ENCODE peak calls at places on chromosomes 4 and X, in eight cellular contexts. One of them, this sample, is unnamed. For H3K4me1, the result is how much of the 10 kb centered on the place peaks cover.

GRCh38 chrX:662126-662525 is 31.5 kb downstream of the SHOX start:
- DNase-seq in PC-9: no peak
- DNase-seq in neuronal stem cell: no peak
- DNase-seq in neural progenitor cell: no peak
- DNase-seq in fibroblast of lung: no peak
- DNase-seq in GM12878: no peak
- DNase-seq in osteoblast: no peak
- DNase-seq in astrocyte: no peak
- DNase-seq in this sample: no peak

GRCh38 chr4:85829276-85830051 is 354.5 kb downstream of the ARHGAP24 start:
- DNase-seq in GM12878: no peak
- DNase-seq in neural progenitor cell: no peak
- DNase-seq in fibroblast of lung: peak
- DNase-seq in neuronal stem cell: no peak
- DNase-seq in osteoblast: no peak
- DNase-seq in PC-9: no peak
- DNase-seq in astrocyte: peak
- DNase-seq in this sample: no peak

GRCh38 chr4:16120720-16121119 is 36.9 kb upstream of the PROM1 start:
- DNase-seq in osteoblast: no peak
- DNase-seq in neuronal stem cell: no peak
- DNase-seq in PC-9: no peak
- DNase-seq in astrocyte: no peak
- DNase-seq in fibroblast of lung: no peak
- DNase-seq in neural progenitor cell: no peak
- DNase-seq in GM12878: no peak
- DNase-seq in this sample: peak

GRCh38 chrX:85544609-85545008 is 165.1 kb upstream of the POF1B start:
- DNase-seq in GM12878: no peak
- DNase-seq in PC-9: no peak
- DNase-seq in neuronal stem cell: no peak
- DNase-seq in fibroblast of lung: peak
- DNase-seq in astrocyte: no peak
- DNase-seq in osteoblast: no peak
- DNase-seq in neural progenitor cell: no peak
- DNase-seq in this sample: peak

GRCh38 chr4:38788327-38788726 is 5.5 kb upstream of the TLR10 start:
- DNase-seq in neuronal stem cell: no peak
- DNase-seq in GM12878: no peak
- DNase-seq in PC-9: no peak
- DNase-seq in osteoblast: no peak
- DNase-seq in astrocyte: peak
- DNase-seq in neural progenitor cell: no peak
- DNase-seq in fibroblast of lung: peak
- DNase-seq in this sample: no peak

GRCh38 chr4:109723110-109723509 is 6.8 kb downstream of the PLA2G12A start:
- DNase-seq in fibroblast of lung: no peak
- DNase-seq in GM12878: no peak
- DNase-seq in neural progenitor cell: no peak
- DNase-seq in PC-9: no peak
- DNase-seq in osteoblast: no peak
- DNase-seq in neuronal stem cell: no peak
- DNase-seq in astrocyte: no peak
- DNase-seq in this sample: peak

GRCh38 chr4:133150643-133151300 is 1.7 kb downstream of the PCDH10 start:
- DNase-seq in fibroblast of lung: peak
- DNase-seq in GM12878: no peak
- DNase-seq in osteoblast: peak
- DNase-seq in astrocyte: peak
- DNase-seq in neuronal stem cell: no peak
- DNase-seq in neural progenitor cell: peak
- DNase-seq in PC-9: no peak
- DNase-seq in this sample: no peak

GRCh38 chr4:118730683-118731082 is 45.5 kb downstream of the METTL14 start:
- DNase-seq in GM12878: no peak
- DNase-seq in astrocyte: no peak
- DNase-seq in fibroblast of lung: no peak
- DNase-seq in osteoblast: no peak
- DNase-seq in neural progenitor cell: no peak
- DNase-seq in neuronal stem cell: no peak
- DNase-seq in PC-9: no peak
- DNase-seq in this sample: no peak

GRCh38 chr4:13966241-13967195 is 339.0 kb upstream of the BOD1L1 start:
- DNase-seq in PC-9: no peak
- DNase-seq in fibroblast of lung: peak
- DNase-seq in GM12878: no peak
- DNase-seq in osteoblast: no peak
- DNase-seq in neural progenitor cell: no peak
- DNase-seq in neuronal stem cell: no peak
- DNase-seq in astrocyte: peak
- DNase-seq in this sample: no peak

GRCh38 chr4:179165339-179165738 is 1723.1 kb upstream of the AGA start:
- DNase-seq in neuronal stem cell: no peak
- DNase-seq in GM12878: no peak
- DNase-seq in PC-9: no peak
- DNase-seq in osteoblast: peak
- DNase-seq in astrocyte: no peak
- DNase-seq in fibroblast of lung: no peak
- DNase-seq in neural progenitor cell: no peak
- DNase-seq in this sample: no peak

GRCh38 chr4:35461931-35462659 is 782.2 kb downstream of the ARAP2 start:
- DNase-seq in neuronal stem cell: no peak
- DNase-seq in fibroblast of lung: no peak
- DNase-seq in osteoblast: no peak
- DNase-seq in GM12878: no peak
- DNase-seq in astrocyte: no peak
- DNase-seq in neural progenitor cell: peak
- DNase-seq in PC-9: no peak
- DNase-seq in this sample: no peak

GRCh38 chr4:99762728-99763127 is 53.9 kb upstream of the DAPP1 start:
- DNase-seq in osteoblast: no peak
- DNase-seq in GM12878: no peak
- DNase-seq in neural progenitor cell: no peak
- DNase-seq in neuronal stem cell: no peak
- DNase-seq in PC-9: no peak
- DNase-seq in astrocyte: no peak
- DNase-seq in fibroblast of lung: no peak
- DNase-seq in this sample: no peak

GRCh38 chr4:151228196-151229119 is 48.5 kb upstream of the PRSS48 start:
- DNase-seq in fibroblast of lung: peak
- DNase-seq in astrocyte: peak
- DNase-seq in neural progenitor cell: no peak
- DNase-seq in osteoblast: peak
- DNase-seq in GM12878: no peak
- DNase-seq in PC-9: no peak
- DNase-seq in neuronal stem cell: no peak
- DNase-seq in this sample: no peak

GRCh38 chr4:73864365-73864764 is 4.8 kb upstream of the CXCL1 start:
- DNase-seq in fibroblast of lung: no peak
- DNase-seq in neuronal stem cell: no peak
- DNase-seq in osteoblast: no peak
- DNase-seq in GM12878: no peak
- DNase-seq in PC-9: peak
- DNase-seq in neural progenitor cell: peak
- DNase-seq in astrocyte: no peak
- DNase-seq in this sample: no peak

GRCh38 chr4:6472008-6472386 is 417 bp downstream of the PPP2R2C start:
- DNase-seq in PC-9: peak
- DNase-seq in astrocyte: no peak
- DNase-seq in GM12878: no peak
- DNase-seq in neuronal stem cell: no peak
- DNase-seq in fibroblast of lung: no peak
- DNase-seq in neural progenitor cell: no peak
- DNase-seq in osteoblast: peak
- DNase-seq in this sample: no peak

GRCh38 chr4:39526810-39527295 is 386 bp downstream of the UGDH start:
- DNase-seq in osteoblast: peak
- DNase-seq in GM12878: no peak
- DNase-seq in neuronal stem cell: peak
- DNase-seq in fibroblast of lung: no peak
- DNase-seq in neural progenitor cell: peak
- DNase-seq in PC-9: no peak
- DNase-seq in astrocyte: peak
- DNase-seq in this sample: no peak

GRCh38 chr4:88623097-88623496 is 30.8 kb downstream of the HERC3 start:
- DNase-seq in neural progenitor cell: no peak
- DNase-seq in osteoblast: peak
- DNase-seq in astrocyte: peak
- DNase-seq in neuronal stem cell: no peak
- DNase-seq in fibroblast of lung: peak
- DNase-seq in GM12878: no peak
- DNase-seq in PC-9: no peak
- DNase-seq in this sample: no peak

GRCh38 chr4:57100979-57101629 is 9.1 kb downstream of the IGFBP7 start:
- DNase-seq in neuronal stem cell: no peak
- DNase-seq in fibroblast of lung: no peak
- DNase-seq in GM12878: no peak
- DNase-seq in PC-9: no peak
- DNase-seq in osteoblast: no peak
- DNase-seq in neural progenitor cell: no peak
- DNase-seq in astrocyte: no peak
- DNase-seq in this sample: no peak
- H3K4me1 ChIP-seq in neuronal stem cell: under half
- H3K4me1 ChIP-seq in fibroblast of lung: under half
- H3K4me1 ChIP-seq in GM12878: under half
- H3K4me1 ChIP-seq in PC-9: under half
- H3K4me1 ChIP-seq in osteoblast: half or more
- H3K4me1 ChIP-seq in neural progenitor cell: under half
- H3K4me1 ChIP-seq in astrocyte: half or more
- H3K4me1 ChIP-seq in this sample: under half

DNA sequence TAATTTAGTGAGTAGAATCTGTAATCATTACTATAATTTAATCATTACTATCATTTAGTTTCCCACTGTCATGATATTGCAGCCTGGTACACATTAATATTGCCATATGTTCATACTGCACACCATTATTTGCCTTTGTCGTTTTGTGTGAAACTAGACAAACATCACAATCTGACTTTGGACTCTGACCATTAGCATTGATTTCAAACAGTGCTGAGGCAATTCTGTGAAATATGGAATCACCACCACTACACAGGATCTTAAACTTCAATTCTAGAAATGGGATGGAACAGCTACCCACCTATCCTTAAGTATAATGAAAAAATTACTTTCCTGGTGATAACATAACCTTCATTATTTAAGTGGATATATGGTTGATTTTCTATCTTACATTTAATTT is 98.3 kb downstream of the SORBS2 start:
- DNase-seq in neural progenitor cell: no peak
- DNase-seq in osteoblast: no peak
- DNase-seq in neuronal stem cell: no peak
- DNase-seq in astrocyte: no peak
- DNase-seq in fibroblast of lung: no peak
- DNase-seq in GM12878: no peak
- DNase-seq in PC-9: no peak
- DNase-seq in this sample: no peak
- H3K27ac ChIP-seq in neural progenitor cell: no peak
- H3K27ac ChIP-seq in osteoblast: peak
- H3K27ac ChIP-seq in neuronal stem cell: no peak
- H3K27ac ChIP-seq in astrocyte: peak
- H3K27ac ChIP-seq in fibroblast of lung: no peak
- H3K27ac ChIP-seq in GM12878: no peak
- H3K27ac ChIP-seq in PC-9: no peak
- H3K27ac ChIP-seq in this sample: no peak

GRCh38 chr4:55296076-55296475 is 50.0 kb upstream of the SRD5A3 start:
- DNase-seq in neural progenitor cell: no peak
- DNase-seq in astrocyte: no peak
- DNase-seq in PC-9: no peak
- DNase-seq in GM12878: no peak
- DNase-seq in fibroblast of lung: no peak
- DNase-seq in osteoblast: no peak
- DNase-seq in neuronal stem cell: no peak
- DNase-seq in this sample: no peak

DNA sequence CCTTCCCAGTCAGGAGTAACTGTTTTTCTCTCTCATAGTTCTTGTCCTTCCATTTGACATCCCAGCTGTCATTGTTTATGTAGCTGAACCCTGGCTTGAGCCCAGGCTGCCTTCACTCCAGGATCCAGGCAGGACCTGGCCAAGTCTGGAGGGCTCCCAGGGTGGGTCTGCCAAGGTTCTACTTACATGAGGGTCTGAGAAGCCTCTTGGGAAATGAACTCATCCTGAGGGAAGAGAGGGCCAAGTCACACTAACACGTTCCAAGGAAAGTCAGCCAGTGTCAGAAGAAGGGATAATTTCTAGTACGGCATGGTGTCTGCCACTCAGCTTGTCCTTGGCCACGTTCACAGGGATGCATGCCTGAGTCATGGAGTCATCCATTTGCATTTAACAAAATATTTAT is 54.8 kb upstream of the SRD5A3 start:
- DNase-seq in osteoblast: no peak
- DNase-seq in PC-9: no peak
- DNase-seq in neural progenitor cell: no peak
- DNase-seq in GM12878: no peak
- DNase-seq in fibroblast of lung: peak
- DNase-seq in astrocyte: peak
- DNase-seq in neuronal stem cell: no peak
- DNase-seq in this sample: no peak
- H2AFZ ChIP-seq in osteoblast: no peak
- H2AFZ ChIP-seq in PC-9: no peak
- H2AFZ ChIP-seq in neural progenitor cell: no peak
- H2AFZ ChIP-seq in GM12878: no peak
- H2AFZ ChIP-seq in fibroblast of lung: no peak
- H2AFZ ChIP-seq in astrocyte: no peak
- H2AFZ ChIP-seq in neuronal stem cell: no peak
- H2AFZ ChIP-seq in this sample: no peak

GRCh38 chrX:78532363-78532762 is 126.8 kb downstream of the RTL3 start:
- DNase-seq in neuronal stem cell: no peak
- DNase-seq in neural progenitor cell: no peak
- DNase-seq in GM12878: no peak
- DNase-seq in osteoblast: no peak
- DNase-seq in astrocyte: no peak
- DNase-seq in PC-9: no peak
- DNase-seq in fibroblast of lung: no peak
- DNase-seq in this sample: no peak

GRCh38 chrX:78527818-78528217 is 131.3 kb downstream of the RTL3 start:
- DNase-seq in neuronal stem cell: no peak
- DNase-seq in neural progenitor cell: no peak
- DNase-seq in fibroblast of lung: no peak
- DNase-seq in GM12878: no peak
- DNase-seq in osteoblast: no peak
- DNase-seq in astrocyte: no peak
- DNase-seq in PC-9: no peak
- DNase-seq in this sample: no peak

GRCh38 chrX:78522601-78523000 is 136.5 kb downstream of the RTL3 start:
- DNase-seq in neuronal stem cell: no peak
- DNase-seq in fibroblast of lung: no peak
- DNase-seq in GM12878: no peak
- DNase-seq in neural progenitor cell: no peak
- DNase-seq in osteoblast: no peak
- DNase-seq in astrocyte: no peak
- DNase-seq in PC-9: no peak
- DNase-seq in this sample: no peak

DNA sequence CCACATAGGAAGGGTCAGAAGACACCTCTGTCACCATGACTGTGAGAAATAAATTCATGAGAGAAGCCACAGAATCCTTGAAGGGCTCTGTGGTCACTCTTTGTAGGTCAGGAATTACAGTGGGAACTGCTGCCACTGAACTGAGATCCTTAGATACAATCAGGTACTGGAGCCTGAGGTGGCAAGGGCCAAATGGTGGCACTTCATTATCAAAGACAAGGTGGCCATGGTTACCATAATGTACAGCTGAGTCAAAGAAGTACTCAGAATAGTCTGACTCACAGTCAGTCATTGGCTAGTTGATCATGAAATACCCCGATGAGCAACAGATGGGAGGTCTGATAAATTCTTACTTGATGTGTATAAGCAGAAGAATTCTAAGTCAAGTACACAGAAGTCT is 131.9 kb downstream of the RTL3 start:
- DNase-seq in neural progenitor cell: no peak
- DNase-seq in astrocyte: peak
- DNase-seq in neuronal stem cell: no peak
- DNase-seq in osteoblast: no peak
- DNase-seq in GM12878: no peak
- DNase-seq in fibroblast of lung: no peak
- DNase-seq in PC-9: no peak
- DNase-seq in this sample: no peak
- H3K4me1 ChIP-seq in neural progenitor cell: under half
- H3K4me1 ChIP-seq in astrocyte: under half
- H3K4me1 ChIP-seq in neuronal stem cell: under half
- H3K4me1 ChIP-seq in osteoblast: under half
- H3K4me1 ChIP-seq in GM12878: under half
- H3K4me1 ChIP-seq in fibroblast of lung: under half
- H3K4me1 ChIP-seq in PC-9: under half
- H3K4me1 ChIP-seq in this sample: under half